ENCODE peak calls at places on chromosomes 7 and 10, in six cellular contexts. One of them, this sample, is unnamed.

GRCh38 chr7:82443044-82443800 is at the start of gene CACNA2D1:
- DNase-seq in cardiac fibroblast: no peak
- DNase-seq in EH: peak; percentile 54
- DNase-seq in activated CD4-positive, CD25-positive, alpha-beta regulatory T cell: no peak
- DNase-seq in KBM-7: peak; percentile 38
- DNase-seq in BE2C: peak; percentile 59
- DNase-seq in this sample: no peak

GRCh38 chr7:27124096-27124978 is 6.2 kb downstream of the HOXA4 start:
- DNase-seq in KBM-7: no peak
- DNase-seq in EH: no peak
- DNase-seq in BE2C: no peak
- DNase-seq in cardiac fibroblast: peak; percentile 33
- DNase-seq in activated CD4-positive, CD25-positive, alpha-beta regulatory T cell: no peak
- DNase-seq in this sample: no peak

GRCh38 chr10:21495686-21496284 is 29.7 kb downstream of the SKIDA1 start:
- DNase-seq in KBM-7: peak; percentile 93
- DNase-seq in EH: peak; percentile 77
- DNase-seq in activated CD4-positive, CD25-positive, alpha-beta regulatory T cell: peak; percentile 74
- DNase-seq in BE2C: peak; percentile 91
- DNase-seq in cardiac fibroblast: peak; percentile 84
- DNase-seq in this sample: peak; percentile 77

GRCh38 chr7:112204072-112204775 is 2.0 kb downstream of the DOCK4 start:
- DNase-seq in activated CD4-positive, CD25-positive, alpha-beta regulatory T cell: no peak
- DNase-seq in BE2C: no peak
- DNase-seq in EH: peak; percentile 11
- DNase-seq in KBM-7: peak; percentile 47
- DNase-seq in cardiac fibroblast: peak; percentile 40
- DNase-seq in this sample: no peak

GRCh38 chr7:148286150-148286549 is 304.4 kb upstream of the C7orf33 start:
- DNase-seq in cardiac fibroblast: no peak
- DNase-seq in activated CD4-positive, CD25-positive, alpha-beta regulatory T cell: no peak
- DNase-seq in BE2C: no peak
- DNase-seq in EH: no peak
- DNase-seq in KBM-7: peak; percentile 9
- DNase-seq in this sample: no peak

GRCh38 chr10:114188001-114188400 is 8.8 kb downstream of the TDRD1 start:
- DNase-seq in KBM-7: no peak
- DNase-seq in cardiac fibroblast: no peak
- DNase-seq in EH: no peak
- DNase-seq in BE2C: no peak
- DNase-seq in activated CD4-positive, CD25-positive, alpha-beta regulatory T cell: no peak
- DNase-seq in this sample: no peak

GRCh38 chr10:122128357-122128756 is 139.4 kb downstream of the TACC2 start:
- DNase-seq in KBM-7: no peak
- DNase-seq in EH: peak; percentile 76
- DNase-seq in BE2C: no peak
- DNase-seq in activated CD4-positive, CD25-positive, alpha-beta regulatory T cell: no peak
- DNase-seq in cardiac fibroblast: peak; percentile 53
- DNase-seq in this sample: no peak

GRCh38 chr7:121195859-121196588 is 132.8 kb upstream of the WNT16 start:
- DNase-seq in BE2C: no peak
- DNase-seq in cardiac fibroblast: no peak
- DNase-seq in activated CD4-positive, CD25-positive, alpha-beta regulatory T cell: no peak
- DNase-seq in EH: peak; percentile 74
- DNase-seq in KBM-7: no peak
- DNase-seq in this sample: no peak